ENCODE peak calls at places on chromosomes 7 and 10, in five cellular contexts. A, E, M, O and U are unnamed samples.
A peak's percentile ranks its signal among the peaks of the same experiment; 100 is the strongest.

GRCh38 chr7:110502893-110503465 is 587.9 kb upstream of the LRRN3 start:
- DNase-seq in A (peak; percentile 4), E (no peak), M (no peak), O (peak; percentile 65), U (no peak)

GRCh38 chr7:150405584-150406310 is 26.6 kb downstream of the ZNF775 start:
- DNase-seq in A (no peak), E (peak; percentile 85), M (peak; percentile 54), O (peak; percentile 51), U (no peak)

GRCh38 chr10:122349758-122350355 is 24.7 kb upstream of the PLEKHA1 start:
- DNase-seq in A (no peak), E (no peak), M (no peak), O (no peak), U (no peak)

GRCh38 chr10:49700997-49701396 is 21.5 kb downstream of the C10orf53 start:
- DNase-seq in A (no peak), E (peak; percentile 76), M (no peak), O (no peak), U (no peak)

GRCh38 chr10:113746188-113746950 is 5.1 kb upstream of the PLEKHS1 start:
- DNase-seq in A (peak; percentile 46), E (no peak), M (no peak), O (peak; percentile 51), U (no peak)

GRCh38 chr10:15363031-15363430 is 8.1 kb downstream of the FAM171A1 start:
- DNase-seq in A (no peak), E (peak; percentile 66), M (no peak), O (peak; percentile 48), U (no peak)

GRCh38 chr7:98613601-98614425 is 3.3 kb upstream of the NPTX2 start:
- DNase-seq in A (no peak), E (peak; percentile 78), M (no peak), O (peak; percentile 28), U (no peak)

GRCh38 chr7:74598558-74598957 is 59.0 kb upstream of the GTF2I start:
- DNase-seq in A (no peak), E (no peak), M (no peak), O (no peak), U (no peak)

GRCh38 chr10:16116404-16117304 is 256.3 kb upstream of the MINDY3 start:
- DNase-seq in A (no peak), E (peak; percentile 59), M (no peak), O (peak; percentile 28), U (no peak)

GRCh38 chr7:38069052-38069451 is 109.0 kb upstream of the STARD3NL start:
- DNase-seq in A (no peak), E (no peak), M (no peak), O (no peak), U (no peak)

GRCh38 chr7:33781796-33782195 is 123.5 kb upstream of the BMPER start:
- DNase-seq in A (no peak), E (no peak), M (no peak), O (peak; percentile 50), U (no peak)

GRCh38 chr10:102546606-102547310 is 43.0 kb downstream of the SUFU start:
- DNase-seq in A (no peak), E (no peak), M (no peak), O (peak; percentile 67), U (no peak)

GRCh38 chr7:99679032-99679399 is 780 bp downstream of the CYP3A5 start:
- DNase-seq in A (no peak), E (peak; percentile 57), M (no peak), O (peak; percentile 13), U (no peak)

GRCh38 chr10:61195219-61195618 is 251.2 kb upstream of the RHOBTB1 start:
- DNase-seq in A (no peak), E (no peak), M (no peak), O (no peak), U (no peak)

GRCh38 chr7:44639701-44640321 is 33.4 kb downstream of the OGDH start:
- DNase-seq in A (peak; percentile 66), E (peak; percentile 56), M (no peak), O (peak; percentile 93), U (peak; percentile 81)

GRCh38 chr7:48454750-48455192 is 283.5 kb downstream of the ABCA13 start:
- DNase-seq in A (no peak), E (peak; percentile 55), M (no peak), O (no peak), U (no peak)

GRCh38 chr7:92833766-92834605 is 2.4 kb downstream of the CDK6 start:
- DNase-seq in A (no peak), E (peak; percentile 85), M (peak; percentile 86), O (peak; percentile 85), U (no peak)

GRCh38 chr10:4849555-4850242 is 23.7 kb downstream of the AKR1E2 start:
- DNase-seq in A (peak; percentile 79), E (peak; percentile 96), M (peak; percentile 91), O (peak; percentile 99), U (peak; percentile 75)

GRCh38 chr7:85659364-85659763 is 472.5 kb upstream of the SEMA3D start:
- DNase-seq in A (no peak), E (no peak), M (no peak), O (peak; percentile 45), U (no peak)

GRCh38 chr7:101245147-101245668 is 327 bp upstream of the FIS1 start:
- DNase-seq in A (no peak), E (no peak), M (no peak), O (no peak), U (no peak)

GRCh38 chr7:141696386-141696785 is 5.6 kb downstream of the DENND11 start:
- DNase-seq in A (no peak), E (no peak), M (no peak), O (no peak), U (no peak)

GRCh38 chr7:73970801-73971229 is 57.2 kb upstream of the ELN start:
- DNase-seq in A (no peak), E (no peak), M (no peak), O (no peak), U (no peak)

GRCh38 chr10:7601023-7601656 is 65.6 kb downstream of the ITIH5 start:
- DNase-seq in A (no peak), E (no peak), M (no peak), O (no peak), U (no peak)

GRCh38 chr7:50330254-50330653 is 25.7 kb downstream of the IKZF1 start:
- DNase-seq in A (no peak), E (no peak), M (no peak), O (no peak), U (no peak)

GRCh38 chr7:3082831-3083230 is 39.2 kb upstream of the CARD11 start:
- DNase-seq in A (no peak), E (no peak), M (no peak), O (no peak), U (no peak)
- TF ChIP-seq CTCF in A (no peak), E (no peak), M (no peak), O (no peak), U (no peak)

DNA sequence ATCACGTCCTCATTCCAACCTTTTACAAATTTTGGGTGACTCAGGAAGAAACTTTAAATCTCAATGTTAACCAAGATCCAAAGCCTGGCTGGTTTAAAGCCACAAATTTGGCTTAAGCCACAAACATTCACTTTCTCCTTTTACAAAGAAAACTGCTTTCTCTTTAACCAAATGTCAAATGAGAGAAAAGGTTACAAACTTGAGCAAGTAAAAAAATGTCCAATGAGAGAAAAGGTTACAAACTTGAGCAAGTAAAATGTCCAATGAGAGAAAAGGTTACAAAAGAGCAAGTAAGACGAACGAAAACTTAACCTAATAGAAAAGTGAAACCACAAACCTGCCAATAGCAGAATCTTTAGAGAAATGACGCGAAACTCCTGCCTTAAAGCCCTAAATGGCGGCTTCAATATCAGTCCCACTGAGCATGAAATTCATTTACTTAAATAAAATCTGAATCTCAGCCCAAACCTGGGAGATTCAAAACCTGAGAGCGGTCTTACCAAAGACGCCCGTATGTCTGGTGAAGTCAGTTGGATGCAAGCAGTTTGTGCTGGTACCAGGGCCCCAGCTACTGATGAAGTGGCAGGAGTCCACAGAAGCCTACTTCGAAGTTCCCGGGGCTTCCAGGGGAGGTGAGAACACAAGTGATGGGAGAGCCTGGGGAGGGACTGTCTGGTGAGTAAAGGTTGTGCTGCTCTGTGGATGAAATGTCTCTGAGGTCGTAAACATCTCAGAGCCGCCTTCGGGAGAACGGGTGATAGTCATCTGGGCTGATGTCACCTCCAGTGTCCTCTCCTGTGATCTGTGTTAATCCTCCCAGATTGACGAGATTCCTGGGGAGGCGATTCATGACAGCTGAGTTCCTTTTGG is 74.6 kb downstream of the PAXIP1 start:
- DNase-seq in A (peak; percentile 73), E (peak; percentile 57), M (no peak), O (peak; percentile 96), U (peak; percentile 22)
- H3K4me3 ChIP-seq in A (peak overlapping the region; percentile 73), E (no peak overlapping the region), M (peak overlapping the region; percentile 42), O (peak overlapping the region; percentile 63), U (peak overlapping the region; percentile 37)

GRCh38 chr7:39607865-39608264 is 15.5 kb upstream of the RALA start:
- DNase-seq in A (no peak), E (no peak), M (no peak), O (no peak), U (no peak)

GRCh38 chr7:39609084-39609461 is 14.3 kb upstream of the RALA start:
- DNase-seq in A (no peak), E (no peak), M (no peak), O (peak; percentile 63), U (no peak)

GRCh38 chr7:39608278-39608677 is 15.1 kb upstream of the RALA start:
- DNase-seq in A (no peak), E (no peak), M (no peak), O (no peak), U (no peak)

GRCh38 chr7:39606941-39607340 is 16.4 kb upstream of the RALA start:
- DNase-seq in A (no peak), E (no peak), M (no peak), O (no peak), U (no peak)

DNA sequence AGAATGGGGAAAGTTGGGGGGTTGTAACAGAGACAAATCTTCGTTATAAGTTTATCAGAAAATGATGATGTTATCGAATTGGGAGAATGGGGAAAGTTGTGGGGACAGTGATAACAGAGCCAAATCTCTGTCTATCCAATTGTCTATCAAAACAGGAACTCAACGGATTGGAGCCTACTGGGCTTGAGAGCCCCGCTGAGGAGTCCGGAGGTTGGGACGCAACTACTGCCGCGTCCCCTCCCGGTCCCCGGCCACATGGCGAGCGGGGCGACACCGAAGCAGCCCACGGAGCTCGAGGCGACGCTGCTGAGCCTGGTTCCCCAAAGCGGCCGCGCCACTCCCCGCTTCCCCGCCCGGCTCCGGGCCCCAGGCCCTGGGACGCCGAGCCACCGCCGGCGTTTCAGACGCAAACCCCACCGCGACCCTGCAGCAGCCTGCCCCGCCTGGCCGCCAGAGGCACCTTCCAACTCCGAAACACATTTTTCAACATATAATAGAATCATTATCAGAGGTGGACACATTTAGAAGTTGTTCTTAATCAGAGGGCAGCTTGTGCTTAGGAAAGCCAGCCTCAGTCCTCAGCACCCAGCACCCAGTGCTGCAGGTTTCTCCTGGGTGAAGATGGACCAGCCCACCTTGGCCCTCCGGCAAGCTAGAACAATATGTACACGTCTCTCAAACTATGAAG is 13.8 kb upstream of the RALA start:
- DNase-seq in A (no peak), E (peak; percentile 80), M (peak; percentile 33), O (no peak), U (no peak)
- TF ChIP-seq CTCF in A (no peak), E (peak; percentile 64), M (no peak), O (peak; percentile 41), U (peak; percentile 32)

GRCh38 chr10:110859206-110859946 is 12.4 kb upstream of the PDCD4 start:
- DNase-seq in A (no peak), E (peak; percentile 40), M (no peak), O (no peak), U (no peak)
- H3K4me3 ChIP-seq in A (no peak overlapping the region), E (no peak overlapping the region), M (no peak overlapping the region), O (no peak overlapping the region), U (no peak overlapping the region)